ENCODE peak calls at places on chromosomes 11 and 22, in eight cellular contexts. O is IMR-90, L is cardiac muscle cell, P is left ventricle myocardium inferior, D is body of pancreas, M is stomach, U is mammary epithelial cell, T is uterus. A is an unnamed sample. For H3K4me1, the result is how much of the 10 kb centered on the place peaks cover.

GRCh38 chr11:2555376-2555775 is 110.6 kb downstream of the KCNQ1 start:
- DNase-seq in P (no peak), T (no peak), O (no peak), M (no peak), L (no peak), U (no peak), D (no peak), A (no peak)

GRCh38 chr11:75771646-75772410 is 3.2 kb downstream of the DGAT2 start:
- DNase-seq in U (peak), M (peak), D (no peak), O (peak), L (no peak), T (no peak), P (no peak), A (peak)

GRCh38 chr11:128948583-128948982 is 5.9 kb upstream of the TP53AIP1 start:
- DNase-seq in L (peak), P (no peak), D (no peak), U (no peak), M (no peak), O (no peak), T (no peak), A (no peak)

GRCh38 chr22:41481131-41481830 is 12.4 kb downstream of the ACO2 start:
- DNase-seq in T (peak), M (no peak), U (no peak), L (no peak), O (peak), D (no peak), P (peak), A (peak)

GRCh38 chr11:70467196-70468085 is 69.1 kb downstream of the CTTN start:
- DNase-seq in D (peak), M (peak), L (peak), P (peak), O (peak), T (no peak), U (peak), A (peak)

GRCh38 chr11:101686514-101686913 is 102.7 kb upstream of the TRPC6 start:
- DNase-seq in D (no peak), P (no peak), O (peak), L (no peak), M (no peak), U (peak), T (no peak), A (no peak)

GRCh38 chr11:100674212-100674611 is 12.9 kb upstream of the ARHGAP42 start:
- DNase-seq in M (no peak), T (no peak), U (no peak), D (no peak), O (peak), L (no peak), P (no peak), A (no peak)

GRCh38 chr11:62439785-62440602 is 21.2 kb downstream of the SCGB1A1 start:
- DNase-seq in M (no peak), T (peak), P (no peak), D (peak), L (no peak), U (no peak), O (peak), A (no peak)

GRCh38 chr11:70142171-70142875 is 60.8 kb upstream of the FADD start:
- DNase-seq in P (no peak), U (peak), T (no peak), M (peak), L (no peak), O (no peak), D (no peak), A (no peak)

GRCh38 chr11:44894217-44894617 is 56.5 kb downstream of the TP53I11 start:
- DNase-seq in L (peak), P (peak), U (peak), D (peak), T (peak), M (peak), O (peak), A (no peak)

GRCh38 chr11:77705195-77705876 is 67.7 kb upstream of the CLNS1A start:
- DNase-seq in D (no peak), O (peak), M (no peak), L (no peak), T (no peak), U (peak), P (no peak), A (no peak)

GRCh38 chr22:35997438-35997837 is 31.2 kb downstream of the RBFOX2 start:
- DNase-seq in O (peak), T (no peak), U (no peak), D (no peak), L (no peak), M (no peak), P (no peak), A (no peak)

GRCh38 chr11:85182437-85183109 is 444.6 kb downstream of the DLG2 start:
- DNase-seq in L (peak), P (no peak), D (peak), M (no peak), U (peak), O (peak), T (no peak), A (no peak)

GRCh38 chr11:119094816-119095065 is 6.9 kb downstream of the DPAGT1 start:
- DNase-seq in L (peak), T (peak), U (peak), P (peak), O (peak), M (peak), D (peak), A (no peak)

GRCh38 chr22:22877523-22878210 is 9.9 kb upstream of the IGLL5 start:
- DNase-seq in U (peak), M (peak), T (no peak), L (no peak), P (peak), D (peak), O (peak), A (no peak)

GRCh38 chr11:29120329-29120695 is 896.5 kb downstream of the KCNA4 start:
- DNase-seq in M (no peak), T (no peak), U (no peak), L (no peak), O (no peak), P (no peak), D (no peak), A (no peak)

GRCh38 chr11:11620251-11620965 is 1.4 kb downstream of the GALNT18 start:
- DNase-seq in P (peak), T (peak), O (peak), U (peak), M (peak), D (peak), L (peak), A (peak)

GRCh38 chr22:28780296-28780695 is 7.8 kb downstream of the CCDC117 start:
- DNase-seq in O (no peak), M (no peak), L (no peak), P (no peak), U (no peak), D (no peak), T (no peak), A (no peak)

GRCh38 chr11:96151501-96151900 is 191.5 kb downstream of the MAML2 start:
- DNase-seq in T (no peak), P (no peak), M (no peak), U (no peak), O (no peak), D (no peak), L (no peak), A (no peak)

GRCh38 chr22:27420817-27421361 is 380.7 kb downstream of the MN1 start:
- DNase-seq in O (peak), P (peak), T (peak), M (peak), U (peak), D (peak), L (no peak), A (peak)

GRCh38 chr11:119975561-119976152 is 162.3 kb downstream of the TRIM29 start:
- DNase-seq in D (no peak), T (no peak), O (no peak), P (peak), L (peak), M (no peak), U (no peak), A (no peak)

GRCh38 chr22:35092146-35092805 is 26.3 kb downstream of the ISX start:
- DNase-seq in O (no peak), D (no peak), U (no peak), M (no peak), L (no peak), P (no peak), T (no peak), A (no peak)

GRCh38 chr11:74316772-74317505 is 5.5 kb upstream of the P4HA3 start:
- DNase-seq in U (peak), O (peak), T (no peak), P (no peak), L (no peak), M (no peak), D (no peak), A (no peak)

GRCh38 chr11:117199916-117200812 is 994 bp downstream of the TAGLN start:
- DNase-seq in L (no peak), P (no peak), D (no peak), M (no peak), O (no peak), U (no peak), T (peak), A (no peak)

GRCh38 chr11:120751550-120751949 is 240.0 kb downstream of the GRIK4 start:
- DNase-seq in L (no peak), U (no peak), D (no peak), P (no peak), T (no peak), O (no peak), M (no peak), A (no peak)

GRCh38 chr11:45847908-45848316 is 637 bp downstream of the CRY2 start:
- DNase-seq in P (peak), M (peak), D (peak), U (peak), O (peak), L (peak), T (no peak), A (peak)

GRCh38 chr11:90774727-90775572 is 552.1 kb upstream of the CHORDC1 start:
- DNase-seq in U (no peak), D (no peak), T (no peak), L (no peak), M (no peak), O (no peak), P (no peak), A (no peak)

GRCh38 chr11:130762342-130763037 is 153.8 kb downstream of the SNX19 start:
- DNase-seq in L (no peak), O (no peak), T (no peak), M (peak), D (peak), U (peak), P (no peak), A (no peak)

GRCh38 chr11:78684377-78684776 is 109.7 kb upstream of the NARS2 start:
- DNase-seq in M (no peak), U (no peak), O (peak), T (no peak), L (peak), P (no peak), D (no peak), A (no peak)

GRCh38 chr11:125401235-125401634 is 94.8 kb downstream of the FEZ1 start:
- DNase-seq in O (no peak), P (no peak), M (no peak), T (no peak), L (no peak), U (no peak), D (no peak), A (no peak)

GRCh38 chr11:83661491-83662350 is 375.6 kb upstream of the CCDC90B start:
- DNase-seq in D (no peak), O (no peak), P (no peak), T (no peak), U (peak), M (no peak), L (no peak), A (no peak)

GRCh38 chr11:64006468-64006867 is 20.2 kb downstream of the OTUB1 start:
- DNase-seq in D (no peak), T (no peak), U (no peak), P (no peak), M (no peak), O (no peak), L (no peak), A (no peak)

GRCh38 chr11:64001552-64002427 is 15.6 kb downstream of the OTUB1 start:
- DNase-seq in T (peak), D (no peak), O (no peak), L (no peak), P (peak), U (no peak), M (no peak), A (no peak)

GRCh38 chr11:64004590-64004984 is 18.3 kb downstream of the OTUB1 start:
- DNase-seq in L (no peak), P (no peak), M (no peak), O (no peak), T (no peak), D (no peak), U (no peak), A (no peak)

GRCh38 chr11:64005691-64006090 is 19.5 kb downstream of the OTUB1 start:
- DNase-seq in P (no peak), D (no peak), M (no peak), T (no peak), U (no peak), L (no peak), O (no peak), A (no peak)

GRCh38 chr11:64003807-64004589 is 17.8 kb downstream of the OTUB1 start:
- DNase-seq in D (peak), T (no peak), M (no peak), O (no peak), U (no peak), P (no peak), L (no peak), A (no peak)
- H3K27ac ChIP-seq in D (peak), T (peak), M (no peak), O (no peak), U (no peak), P (no peak), L (no peak), A (no peak)

GRCh38 chr11:39569784-39570183 is 1889.7 kb downstream of the LRRC4C start:
- DNase-seq in P (no peak), T (no peak), L (no peak), O (no peak), D (no peak), U (no peak), M (no peak), A (no peak)
- H3K4me1 ChIP-seq in P (under half), T (under half), L (under half), O (under half), D (under half), U (under half), M (under half), A (under half)

GRCh38 chr22:45603631-45604030 is 68.0 kb upstream of the ATXN10 start:
- DNase-seq in M (no peak), D (no peak), O (no peak), T (no peak), L (no peak), U (no peak), P (no peak), A (no peak)
- H3K27ac ChIP-seq in M (no peak), D (peak), O (no peak), T (no peak), L (no peak), U (peak), P (no peak), A (no peak)

GRCh38 chr22:20292108-20292507 is 24.0 kb upstream of the RTN4R start:
- DNase-seq in M (no peak), D (no peak), T (no peak), U (no peak), P (no peak), O (no peak), L (no peak), A (no peak)
- H3K4me1 ChIP-seq in M (under half), D (under half), T (under half), U (under half), P (under half), O (under half), L (under half), A (under half)

GRCh38 chr22:32720924-32721323 is 80.6 kb upstream of the TIMP3 start:
- DNase-seq in L (no peak), P (no peak), M (no peak), U (no peak), D (no peak), O (peak), T (peak), A (no peak)
- H3K27ac ChIP-seq in L (no peak), P (no peak), M (no peak), U (no peak), D (no peak), O (no peak), T (peak), A (no peak)

DNA sequence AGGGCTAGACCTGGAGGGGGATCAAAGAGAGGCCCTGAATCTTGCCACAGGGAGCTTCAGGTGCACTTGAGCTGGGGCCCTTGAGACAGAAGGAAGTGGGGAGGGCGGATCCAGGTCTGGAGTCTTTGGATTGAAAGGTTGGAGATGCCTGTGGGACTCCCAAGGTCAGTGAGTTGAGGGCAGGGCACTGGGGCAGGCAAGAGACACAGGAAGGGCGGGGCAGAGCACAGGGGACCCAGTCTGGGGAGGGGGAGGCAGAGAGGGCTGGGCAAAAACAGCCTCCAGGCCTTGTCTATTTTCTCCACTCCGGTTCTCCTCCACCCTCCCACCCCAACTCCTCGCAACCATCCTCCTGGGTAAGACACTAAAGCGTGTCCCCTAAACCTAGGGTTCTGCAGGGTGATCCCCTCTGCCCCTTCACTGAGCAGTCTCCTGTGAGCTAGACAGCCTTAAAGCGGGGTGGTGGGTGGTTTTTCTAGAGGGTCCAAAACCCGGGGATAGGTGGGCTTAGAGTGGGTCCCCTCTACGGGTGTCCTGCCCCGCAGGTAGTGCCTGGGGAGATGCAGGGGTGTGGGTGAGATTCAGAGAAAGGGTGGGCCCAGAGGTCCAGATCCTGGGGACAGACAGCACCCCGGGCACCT is 38.6 kb upstream of the CELSR1 start:
- DNase-seq in T (no peak), P (peak), D (no peak), O (no peak), M (no peak), U (no peak), L (peak), A (peak)
- H3K4me1 ChIP-seq in T (under half), P (half or more), D (half or more), O (under half), M (half or more), U (under half), L (under half), A (under half)

GRCh38 chr11:105132716-105133511 is 6.7 kb downstream of the CARD18 start:
- DNase-seq in U (peak), L (no peak), M (no peak), D (no peak), T (no peak), P (no peak), O (peak), A (no peak)
- H3K27ac ChIP-seq in U (no peak), L (no peak), M (no peak), D (no peak), T (no peak), P (no peak), O (no peak), A (no peak)

DNA sequence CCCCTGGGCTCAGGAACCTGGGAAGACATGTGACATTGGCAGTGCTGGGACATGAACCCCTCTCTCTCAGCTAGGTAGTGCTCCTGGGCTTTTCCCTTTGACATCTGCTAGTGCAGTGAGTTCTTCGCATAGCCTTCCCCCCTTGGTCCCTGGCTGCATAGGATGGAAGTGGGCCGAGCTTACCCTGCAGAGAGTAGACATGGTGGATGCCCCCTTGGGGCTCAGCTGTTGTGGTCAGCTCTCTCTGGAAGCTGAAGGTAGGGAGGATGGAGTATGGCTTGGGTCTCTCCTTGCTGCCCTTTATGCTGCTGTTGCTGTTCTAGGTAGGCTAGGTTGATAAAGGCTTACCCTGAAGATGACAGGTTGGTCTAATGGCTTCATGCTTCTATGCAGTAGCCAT is 92.1 kb downstream of the ZBTB16 start:
- DNase-seq in M (no peak), P (no peak), D (no peak), T (no peak), L (no peak), U (no peak), O (no peak), A (no peak)
- H3K4me1 ChIP-seq in M (half or more), P (half or more), D (half or more), T (under half), L (under half), U (under half), O (under half), A (half or more)

GRCh38 chr22:24285245-24285644 is 14.6 kb downstream of the SPECC1L start:
- DNase-seq in L (no peak), O (peak), M (no peak), P (no peak), D (no peak), U (no peak), T (no peak), A (no peak)

GRCh38 chr22:24291538-24292201 is 21.0 kb downstream of the SPECC1L start:
- DNase-seq in M (no peak), O (no peak), T (no peak), L (no peak), P (no peak), U (no peak), D (no peak), A (no peak)

GRCh38 chr22:24290459-24290858 is 19.8 kb downstream of the SPECC1L start:
- DNase-seq in P (no peak), U (no peak), D (no peak), T (no peak), M (no peak), O (peak), L (no peak), A (no peak)

GRCh38 chr22:24289781-24290181 is 19.1 kb downstream of the SPECC1L start:
- DNase-seq in T (no peak), U (no peak), D (no peak), O (no peak), L (no peak), M (no peak), P (no peak), A (no peak)

GRCh38 chr22:24289138-24289537 is 18.5 kb downstream of the SPECC1L start:
- DNase-seq in U (no peak), D (no peak), M (no peak), P (no peak), O (peak), L (peak), T (no peak), A (no peak)
- H3K27ac ChIP-seq in U (peak), D (peak), M (no peak), P (peak), O (no peak), L (peak), T (peak), A (no peak)

GRCh38 chr22:40196628-40197027 is 18.9 kb downstream of the TNRC6B start:
- DNase-seq in O (peak), D (no peak), L (no peak), T (no peak), U (peak), P (no peak), M (no peak), A (no peak)
- H3K4me1 ChIP-seq in O (under half), D (half or more), L (under half), T (under half), U (under half), P (half or more), M (half or more), A (under half)

A was measured in lung.